ENCODE peak calls at places on chromosomes 7 and 10, in seven cellular contexts. One of them, this sample, is unnamed.

GRCh38 chr10:71087622-71088021 is 124.7 kb upstream of the UNC5B start:
- DNase-seq in astrocyte of the spinal cord: no peak
- DNase-seq in H7: no peak
- DNase-seq in sigmoid colon: peak
- DNase-seq in RWPE1: no peak
- DNase-seq in HEK293T: peak
- DNase-seq in GM13976: peak
- DNase-seq in this sample: no peak

GRCh38 chr10:104622598-104623209 is 18.4 kb upstream of the SORCS3 start:
- DNase-seq in RWPE1: peak
- DNase-seq in sigmoid colon: no peak
- DNase-seq in H7: peak
- DNase-seq in GM13976: no peak
- DNase-seq in HEK293T: peak
- DNase-seq in astrocyte of the spinal cord: peak
- DNase-seq in this sample: peak

GRCh38 chr10:66996996-66997395 is 71.2 kb downstream of the LRRTM3 start:
- DNase-seq in RWPE1: no peak
- DNase-seq in GM13976: no peak
- DNase-seq in H7: no peak
- DNase-seq in astrocyte of the spinal cord: no peak
- DNase-seq in HEK293T: no peak
- DNase-seq in sigmoid colon: no peak
- DNase-seq in this sample: no peak

GRCh38 chr7:64667311-64667710 is 1.4 kb downstream of the ZNF107 start:
- DNase-seq in H7: no peak
- DNase-seq in sigmoid colon: no peak
- DNase-seq in HEK293T: no peak
- DNase-seq in astrocyte of the spinal cord: no peak
- DNase-seq in GM13976: no peak
- DNase-seq in RWPE1: no peak
- DNase-seq in this sample: no peak

GRCh38 chr7:147406521-147407115 is 1183.9 kb upstream of the C7orf33 start:
- DNase-seq in GM13976: no peak
- DNase-seq in RWPE1: no peak
- DNase-seq in astrocyte of the spinal cord: peak
- DNase-seq in HEK293T: no peak
- DNase-seq in sigmoid colon: no peak
- DNase-seq in H7: no peak
- DNase-seq in this sample: peak

GRCh38 chr10:95976295-95977229 is 66.8 kb upstream of the CCNJ start:
- DNase-seq in GM13976: no peak
- DNase-seq in HEK293T: no peak
- DNase-seq in astrocyte of the spinal cord: no peak
- DNase-seq in RWPE1: no peak
- DNase-seq in sigmoid colon: no peak
- DNase-seq in H7: no peak
- DNase-seq in this sample: no peak

GRCh38 chr10:18542832-18543231 is 108.6 kb downstream of the NSUN6 start:
- DNase-seq in RWPE1: no peak
- DNase-seq in GM13976: peak
- DNase-seq in HEK293T: no peak
- DNase-seq in astrocyte of the spinal cord: peak
- DNase-seq in sigmoid colon: no peak
- DNase-seq in H7: no peak
- DNase-seq in this sample: peak

GRCh38 chr7:2804227-2804763 is 39.8 kb downstream of the GNA12 start:
- DNase-seq in sigmoid colon: no peak
- DNase-seq in astrocyte of the spinal cord: no peak
- DNase-seq in H7: no peak
- DNase-seq in HEK293T: no peak
- DNase-seq in RWPE1: no peak
- DNase-seq in GM13976: no peak
- DNase-seq in this sample: no peak

GRCh38 chr10:116403740-116404250 is 23.9 kb upstream of the PNLIPRP3 start:
- DNase-seq in astrocyte of the spinal cord: no peak
- DNase-seq in H7: no peak
- DNase-seq in HEK293T: no peak
- DNase-seq in sigmoid colon: no peak
- DNase-seq in RWPE1: no peak
- DNase-seq in GM13976: no peak
- DNase-seq in this sample: no peak

GRCh38 chr10:91603931-91604331 is 28.9 kb downstream of the PPP1R3C start:
- DNase-seq in GM13976: no peak
- DNase-seq in sigmoid colon: no peak
- DNase-seq in RWPE1: no peak
- DNase-seq in H7: no peak
- DNase-seq in HEK293T: no peak
- DNase-seq in astrocyte of the spinal cord: peak
- DNase-seq in this sample: peak

GRCh38 chr7:140039896-140040295 is 22.9 kb downstream of the PARP12 start:
- DNase-seq in sigmoid colon: no peak
- DNase-seq in astrocyte of the spinal cord: no peak
- DNase-seq in GM13976: no peak
- DNase-seq in RWPE1: no peak
- DNase-seq in H7: no peak
- DNase-seq in HEK293T: no peak
- DNase-seq in this sample: no peak

GRCh38 chr10:4765428-4765827 is 60.6 kb upstream of the AKR1E2 start:
- DNase-seq in sigmoid colon: no peak
- DNase-seq in H7: no peak
- DNase-seq in astrocyte of the spinal cord: peak
- DNase-seq in GM13976: no peak
- DNase-seq in HEK293T: no peak
- DNase-seq in RWPE1: no peak
- DNase-seq in this sample: no peak

GRCh38 chr7:158404031-158404761 is 183.4 kb downstream of the PTPRN2 start:
- DNase-seq in sigmoid colon: no peak
- DNase-seq in astrocyte of the spinal cord: no peak
- DNase-seq in HEK293T: no peak
- DNase-seq in RWPE1: peak
- DNase-seq in GM13976: no peak
- DNase-seq in H7: peak
- DNase-seq in this sample: no peak

GRCh38 chr7:37068902-37069301 is 344.6 kb upstream of the AOAH start:
- DNase-seq in GM13976: no peak
- DNase-seq in sigmoid colon: no peak
- DNase-seq in RWPE1: no peak
- DNase-seq in HEK293T: no peak
- DNase-seq in astrocyte of the spinal cord: no peak
- DNase-seq in H7: peak
- DNase-seq in this sample: no peak

GRCh38 chr10:329361-330099 is 194.3 kb downstream of the ZMYND11 start:
- DNase-seq in H7: peak
- DNase-seq in HEK293T: peak
- DNase-seq in sigmoid colon: peak
- DNase-seq in astrocyte of the spinal cord: peak
- DNase-seq in GM13976: no peak
- DNase-seq in RWPE1: peak
- DNase-seq in this sample: peak

GRCh38 chr7:78396190-78396589 is 597.6 kb downstream of the PHTF2 start:
- DNase-seq in astrocyte of the spinal cord: no peak
- DNase-seq in H7: no peak
- DNase-seq in sigmoid colon: no peak
- DNase-seq in HEK293T: no peak
- DNase-seq in GM13976: no peak
- DNase-seq in RWPE1: no peak
- DNase-seq in this sample: no peak

GRCh38 chr10:117092386-117092785 is 45.7 kb downstream of the VAX1 start:
- DNase-seq in astrocyte of the spinal cord: no peak
- DNase-seq in GM13976: no peak
- DNase-seq in sigmoid colon: no peak
- DNase-seq in HEK293T: no peak
- DNase-seq in RWPE1: no peak
- DNase-seq in H7: no peak
- DNase-seq in this sample: no peak

GRCh38 chr7:155973451-155973997 is 161.3 kb upstream of the SHH start:
- DNase-seq in astrocyte of the spinal cord: no peak
- DNase-seq in RWPE1: no peak
- DNase-seq in GM13976: no peak
- DNase-seq in sigmoid colon: peak
- DNase-seq in HEK293T: no peak
- DNase-seq in H7: no peak
- DNase-seq in this sample: no peak

GRCh38 chr7:155104913-155105312 is 34.8 kb downstream of the HTR5A start:
- DNase-seq in sigmoid colon: no peak
- DNase-seq in H7: no peak
- DNase-seq in astrocyte of the spinal cord: no peak
- DNase-seq in HEK293T: no peak
- DNase-seq in RWPE1: no peak
- DNase-seq in GM13976: no peak
- DNase-seq in this sample: no peak

GRCh38 chr7:20288036-20288435 is 42.7 kb upstream of the ITGB8 start:
- DNase-seq in GM13976: no peak
- DNase-seq in H7: no peak
- DNase-seq in astrocyte of the spinal cord: no peak
- DNase-seq in sigmoid colon: no peak
- DNase-seq in HEK293T: no peak
- DNase-seq in RWPE1: no peak
- DNase-seq in this sample: peak

GRCh38 chr7:130258494-130259078 is 8.1 kb upstream of the CPA2 start:
- DNase-seq in H7: no peak
- DNase-seq in HEK293T: no peak
- DNase-seq in astrocyte of the spinal cord: peak
- DNase-seq in RWPE1: no peak
- DNase-seq in GM13976: no peak
- DNase-seq in sigmoid colon: no peak
- DNase-seq in this sample: no peak

GRCh38 chr7:18894155-18894554 is 223.3 kb downstream of the TWIST1 start:
- DNase-seq in astrocyte of the spinal cord: no peak
- DNase-seq in HEK293T: no peak
- DNase-seq in sigmoid colon: no peak
- DNase-seq in RWPE1: no peak
- DNase-seq in H7: peak
- DNase-seq in GM13976: no peak
- DNase-seq in this sample: no peak

GRCh38 chr10:131773321-131773988 is 127.4 kb upstream of the PPP2R2D start:
- DNase-seq in astrocyte of the spinal cord: no peak
- DNase-seq in H7: no peak
- DNase-seq in HEK293T: no peak
- DNase-seq in GM13976: no peak
- DNase-seq in RWPE1: no peak
- DNase-seq in sigmoid colon: peak
- DNase-seq in this sample: no peak

GRCh38 chr10:131746241-131746711 is 154.5 kb upstream of the PPP2R2D start:
- DNase-seq in H7: peak
- DNase-seq in RWPE1: no peak
- DNase-seq in GM13976: no peak
- DNase-seq in sigmoid colon: peak
- DNase-seq in HEK293T: no peak
- DNase-seq in astrocyte of the spinal cord: no peak
- DNase-seq in this sample: no peak

GRCh38 chr10:43082087-43082486 is 5.2 kb downstream of the RET start:
- DNase-seq in HEK293T: no peak
- DNase-seq in astrocyte of the spinal cord: no peak
- DNase-seq in GM13976: no peak
- DNase-seq in H7: no peak
- DNase-seq in sigmoid colon: no peak
- DNase-seq in RWPE1: no peak
- DNase-seq in this sample: no peak

GRCh38 chr7:96952974-96953391 is 52.4 kb upstream of the DLX6 start:
- DNase-seq in sigmoid colon: no peak
- DNase-seq in HEK293T: no peak
- DNase-seq in RWPE1: peak
- DNase-seq in GM13976: no peak
- DNase-seq in H7: no peak
- DNase-seq in astrocyte of the spinal cord: peak
- DNase-seq in this sample: peak

GRCh38 chr7:131544449-131545425 is 11.7 kb downstream of the PODXL start:
- DNase-seq in astrocyte of the spinal cord: peak
- DNase-seq in GM13976: peak
- DNase-seq in RWPE1: no peak
- DNase-seq in H7: no peak
- DNase-seq in sigmoid colon: peak
- DNase-seq in HEK293T: peak
- DNase-seq in this sample: peak

GRCh38 chr7:20786779-20787651 is at the start of gene SP8:
- DNase-seq in sigmoid colon: no peak
- DNase-seq in astrocyte of the spinal cord: no peak
- DNase-seq in GM13976: no peak
- DNase-seq in RWPE1: no peak
- DNase-seq in HEK293T: peak
- DNase-seq in H7: peak
- DNase-seq in this sample: peak

GRCh38 chr7:87225696-87226095 is 6.2 kb upstream of the TMEM243 start:
- DNase-seq in HEK293T: no peak
- DNase-seq in astrocyte of the spinal cord: peak
- DNase-seq in RWPE1: peak
- DNase-seq in H7: peak
- DNase-seq in sigmoid colon: no peak
- DNase-seq in GM13976: no peak
- DNase-seq in this sample: peak

GRCh38 chr7:18505870-18506460 is 10.4 kb downstream of the HDAC9 start:
- DNase-seq in astrocyte of the spinal cord: peak
- DNase-seq in H7: no peak
- DNase-seq in RWPE1: no peak
- DNase-seq in sigmoid colon: no peak
- DNase-seq in HEK293T: no peak
- DNase-seq in GM13976: peak
- DNase-seq in this sample: peak

GRCh38 chr7:98199131-98199530 is 12.1 kb upstream of the BHLHA15 start:
- DNase-seq in sigmoid colon: no peak
- DNase-seq in astrocyte of the spinal cord: peak
- DNase-seq in H7: no peak
- DNase-seq in GM13976: no peak
- DNase-seq in HEK293T: no peak
- DNase-seq in RWPE1: no peak
- DNase-seq in this sample: no peak

GRCh38 chr10:6062101-6062771 is at the start of gene IL2RA:
- DNase-seq in GM13976: no peak
- DNase-seq in HEK293T: no peak
- DNase-seq in sigmoid colon: peak
- DNase-seq in H7: no peak
- DNase-seq in astrocyte of the spinal cord: no peak
- DNase-seq in RWPE1: no peak
- DNase-seq in this sample: no peak

GRCh38 chr10:31582365-31583052 is 263.5 kb downstream of the ZEB1 start:
- DNase-seq in HEK293T: no peak
- DNase-seq in H7: peak
- DNase-seq in GM13976: no peak
- DNase-seq in astrocyte of the spinal cord: peak
- DNase-seq in sigmoid colon: peak
- DNase-seq in RWPE1: no peak
- DNase-seq in this sample: peak

GRCh38 chr7:124840435-124840834 is 74.8 kb upstream of the GPR37 start:
- DNase-seq in astrocyte of the spinal cord: no peak
- DNase-seq in GM13976: no peak
- DNase-seq in RWPE1: no peak
- DNase-seq in HEK293T: no peak
- DNase-seq in sigmoid colon: no peak
- DNase-seq in H7: peak
- DNase-seq in this sample: no peak

GRCh38 chr10:69181433-69181832 is 1.4 kb downstream of the SUPV3L1 start:
- DNase-seq in RWPE1: no peak
- DNase-seq in HEK293T: no peak
- DNase-seq in sigmoid colon: no peak
- DNase-seq in astrocyte of the spinal cord: no peak
- DNase-seq in H7: no peak
- DNase-seq in GM13976: no peak
- DNase-seq in this sample: no peak

GRCh38 chr7:100598425-100598824 is 3.7 kb upstream of the PCOLCE start:
- DNase-seq in sigmoid colon: no peak
- DNase-seq in GM13976: no peak
- DNase-seq in RWPE1: no peak
- DNase-seq in astrocyte of the spinal cord: peak
- DNase-seq in HEK293T: no peak
- DNase-seq in H7: peak
- DNase-seq in this sample: peak

GRCh38 chr10:103911021-103911459 is 6.9 kb downstream of the STN1 start:
- DNase-seq in GM13976: peak
- DNase-seq in H7: no peak
- DNase-seq in RWPE1: no peak
- DNase-seq in HEK293T: no peak
- DNase-seq in astrocyte of the spinal cord: no peak
- DNase-seq in sigmoid colon: no peak
- DNase-seq in this sample: no peak

GRCh38 chr10:62422068-62422590 is 48.0 kb downstream of the ZNF365 start:
- DNase-seq in RWPE1: no peak
- DNase-seq in sigmoid colon: no peak
- DNase-seq in HEK293T: no peak
- DNase-seq in GM13976: no peak
- DNase-seq in H7: no peak
- DNase-seq in astrocyte of the spinal cord: peak
- DNase-seq in this sample: peak

This sample was measured in astrocyte of the hippocampus.